ENCODE peak calls at places on chromosomes 13 and 19, in four cellular contexts. H, N, D and F are unnamed samples.

GRCh38 chr13:113275387-113275786 is 21.7 kb upstream of the LAMP1 start:
- DNase-seq in H (peak), N (peak), D (no peak), F (peak)

GRCh38 chr13:30676672-30677071 is 58.7 kb upstream of the ALOX5AP start:
- DNase-seq in H (peak), N (no peak), D (no peak), F (no peak)

GRCh38 chr13:109274188-109274821 is 512.1 kb downstream of the IRS2 start:
- DNase-seq in H (peak), N (peak), D (no peak), F (no peak)

GRCh38 chr13:22757530-22758120 is 423.2 kb upstream of the SGCG start:
- DNase-seq in H (peak), N (no peak), D (no peak), F (no peak)

GRCh38 chr19:11203194-11204075 is 6.1 kb upstream of the KANK2 start:
- DNase-seq in H (peak), N (no peak), D (no peak), F (peak)

GRCh38 chr19:18159810-18160209 is 6.8 kb downstream of the PIK3R2 start:
- DNase-seq in H (no peak), N (no peak), D (no peak), F (no peak)

GRCh38 chr19:8456064-8456463 is 11.3 kb downstream of the HNRNPM start:
- DNase-seq in H (no peak), N (no peak), D (no peak), F (no peak)

GRCh38 chr19:58581227-58582141 is 8.3 kb upstream of the MZF1 start:
- DNase-seq in H (peak), N (no peak), D (peak), F (peak)

GRCh38 chr13:109400192-109400591 is 386.2 kb downstream of the IRS2 start:
- DNase-seq in H (no peak), N (no peak), D (no peak), F (no peak)

GRCh38 chr19:14467816-14468215 is 7.3 kb downstream of the PTGER1 start:
- DNase-seq in H (no peak), N (no peak), D (no peak), F (no peak)